ENCODE peak calls at places on chromosomes 5 and 9, in eight cellular contexts. A is HCEC 1CT; K is lower lobe of right lung; W is foreskin melanocyte; S is activated CD8-positive, alpha-beta memory T cell treated with anti-CD3 and anti-CD28 coated beads, Interleukin-2, amount 50 U/mL, for 4 hours; O is smooth muscle cell of the brain vasculature; N is hypothalamus; D is CD4-positive, alpha-beta T cell. Y is an unnamed sample.

GRCh38 chr5:61806491-61807020 is 474.5 kb downstream of the ZSWIM6 start:
- DNase-seq in A (no peak), K (no peak), W (no peak), S (no peak), O (no peak), N (no peak), D (no peak), Y (no peak)

GRCh38 chr5:149030838-149031397 is 31.9 kb downstream of the SH3TC2 start:
- DNase-seq in A (no peak), K (no peak), W (no peak), S (no peak), O (no peak), N (no peak), D (no peak), Y (no peak)

GRCh38 chr5:143576721-143577484 is 173.4 kb upstream of the NR3C1 start:
- DNase-seq in A (peak; percentile 56), K (no peak), W (no peak), S (no peak), O (peak; percentile 62), N (no peak), D (no peak), Y (no peak)

GRCh38 chr5:118220491-118220890 is 767.9 kb downstream of the DTWD2 start:
- DNase-seq in A (no peak), K (no peak), W (no peak), S (no peak), O (no peak), N (no peak), D (no peak), Y (no peak)

GRCh38 chr9:133023117-133023890 is 7.5 kb upstream of the GTF3C5 start:
- DNase-seq in A (peak; percentile 13), K (peak; percentile 67), W (no peak), S (no peak), O (no peak), N (no peak), D (no peak), Y (no peak)

GRCh38 chr5:91339053-91339710 is 43.9 kb downstream of the ARRDC3 start:
- DNase-seq in A (no peak), K (no peak), W (peak; percentile 76), S (no peak), O (no peak), N (no peak), D (no peak), Y (no peak)

GRCh38 chr9:79028101-79028500 is 543.7 kb upstream of the TLE4 start:
- DNase-seq in A (peak; percentile 42), K (no peak), W (no peak), S (no peak), O (no peak), N (no peak), D (no peak), Y (no peak)

GRCh38 chr5:174251305-174251704 is 205.8 kb downstream of the NSG2 start:
- DNase-seq in A (no peak), K (no peak), W (no peak), S (no peak), O (no peak), N (no peak), D (no peak), Y (no peak)

GRCh38 chr9:134221273-134222017 is 57.1 kb upstream of the RNU6ATAC start:
- DNase-seq in A (no peak), K (peak; percentile 44), W (no peak), S (no peak), O (no peak), N (no peak), D (no peak), Y (no peak)

GRCh38 chr5:40166757-40167156 is 513.0 kb upstream of the PTGER4 start:
- DNase-seq in A (peak; percentile 69), K (no peak), W (no peak), S (no peak), O (no peak), N (no peak), D (no peak), Y (no peak)